ENCODE peak calls at places on chromosome 22, in four cellular contexts. L is K562, Z is HL-60, Y is GM12878. X is an unnamed sample.

GRCh38 chr22:43177479-43177878 is 9.5 kb downstream of the TTLL12 start:
- DNase-seq in L (no peak), Z (no peak), Y (no peak), X (no peak)

GRCh38 chr22:31139866-31140716 is at the start of gene PLA2G3:
- DNase-seq in L (peak; percentile 71), Z (no peak), Y (no peak), X (no peak)

GRCh38 chr22:46964773-46965550 is 202.5 kb downstream of the TBC1D22A start:
- DNase-seq in Z (no peak), Y (no peak), L (peak; percentile 25), X (no peak)

GRCh38 chr22:46854125-46854870 is 91.8 kb downstream of the TBC1D22A start:
- DNase-seq in Z (peak; percentile 89), Y (no peak), L (peak; percentile 17), X (no peak)

GRCh38 chr22:21947040-21948014 is 5.3 kb downstream of the PPM1F start:
- DNase-seq in Y (no peak), L (peak; percentile 100), Z (no peak), X (no peak)

GRCh38 chr22:32018056-32018455 is 25.0 kb upstream of the SLC5A1 start:
- DNase-seq in Z (no peak), L (no peak), Y (no peak), X (no peak)

GRCh38 chr22:23626286-23626975 is 5.7 kb downstream of the DRICH1 start:
- DNase-seq in L (no peak), Y (no peak), Z (no peak), X (no peak)

GRCh38 chr22:24009227-24010017 is 1.7 kb upstream of the CABIN1 start:
- DNase-seq in L (no peak), Z (no peak), Y (no peak), X (no peak)

GRCh38 chr22:42799462-42800405 is 57.3 kb downstream of the ARFGAP3 start:
- DNase-seq in Z (no peak), Y (no peak), L (peak; percentile 29), X (no peak)

GRCh38 chr22:23183107-23183698 is 2.9 kb downstream of the BCR start:
- DNase-seq in Y (no peak), Z (no peak), L (peak; percentile 92), X (no peak)

GRCh38 chr22:20571531-20572007 is 64.2 kb downstream of the MED15 start:
- DNase-seq in Z (no peak), Y (no peak), L (peak; percentile 99), X (peak; percentile 64)

GRCh38 chr22:23237201-23237798 is 57.0 kb downstream of the BCR start:
- DNase-seq in L (peak; percentile 57), Y (no peak), Z (no peak), X (no peak)

GRCh38 chr22:20238567-20239062 is 29.5 kb downstream of the RTN4R start:
- DNase-seq in L (peak; percentile 99), Y (no peak), Z (no peak), X (peak; percentile 98)

GRCh38 chr22:38230108-38230825 is 28.5 kb downstream of the MAFF start:
- DNase-seq in L (no peak), Z (no peak), Y (no peak), X (peak; percentile 69)

GRCh38 chr22:45309422-45310227 is at the start of gene FAM118A:
- DNase-seq in L (peak; percentile 93), Z (peak; percentile 94), Y (peak; percentile 81), X (peak; percentile 95)
- TF ChIP-seq POLR2AphosphoS5 in L (peak; percentile 55), Z (peak; percentile 68), Y (peak; percentile 89), X (peak; percentile 74)

GRCh38 chr22:26357813-26358212 is 71.2 kb upstream of the ASPHD2 start:
- DNase-seq in Z (no peak), Y (no peak), L (no peak), X (no peak)

GRCh38 chr22:26357281-26357680 is 71.8 kb upstream of the ASPHD2 start:
- DNase-seq in Y (no peak), Z (no peak), L (no peak), X (no peak)

GRCh38 chr22:26359156-26359555 is 69.9 kb upstream of the ASPHD2 start:
- DNase-seq in L (no peak), Y (no peak), Z (no peak), X (no peak)

GRCh38 chr22:26362471-26362870 is 66.6 kb upstream of the ASPHD2 start:
- DNase-seq in Y (no peak), Z (no peak), L (no peak), X (no peak)

GRCh38 chr22:26360169-26360885 is 68.7 kb upstream of the ASPHD2 start:
- DNase-seq in Z (no peak), L (peak; percentile 66), Y (peak; percentile 35), X (peak; percentile 18)
- TF ChIP-seq SPI1 in Z (no peak), L (no peak), Y (peak; percentile 56), X (peak; percentile 63)

DNA sequence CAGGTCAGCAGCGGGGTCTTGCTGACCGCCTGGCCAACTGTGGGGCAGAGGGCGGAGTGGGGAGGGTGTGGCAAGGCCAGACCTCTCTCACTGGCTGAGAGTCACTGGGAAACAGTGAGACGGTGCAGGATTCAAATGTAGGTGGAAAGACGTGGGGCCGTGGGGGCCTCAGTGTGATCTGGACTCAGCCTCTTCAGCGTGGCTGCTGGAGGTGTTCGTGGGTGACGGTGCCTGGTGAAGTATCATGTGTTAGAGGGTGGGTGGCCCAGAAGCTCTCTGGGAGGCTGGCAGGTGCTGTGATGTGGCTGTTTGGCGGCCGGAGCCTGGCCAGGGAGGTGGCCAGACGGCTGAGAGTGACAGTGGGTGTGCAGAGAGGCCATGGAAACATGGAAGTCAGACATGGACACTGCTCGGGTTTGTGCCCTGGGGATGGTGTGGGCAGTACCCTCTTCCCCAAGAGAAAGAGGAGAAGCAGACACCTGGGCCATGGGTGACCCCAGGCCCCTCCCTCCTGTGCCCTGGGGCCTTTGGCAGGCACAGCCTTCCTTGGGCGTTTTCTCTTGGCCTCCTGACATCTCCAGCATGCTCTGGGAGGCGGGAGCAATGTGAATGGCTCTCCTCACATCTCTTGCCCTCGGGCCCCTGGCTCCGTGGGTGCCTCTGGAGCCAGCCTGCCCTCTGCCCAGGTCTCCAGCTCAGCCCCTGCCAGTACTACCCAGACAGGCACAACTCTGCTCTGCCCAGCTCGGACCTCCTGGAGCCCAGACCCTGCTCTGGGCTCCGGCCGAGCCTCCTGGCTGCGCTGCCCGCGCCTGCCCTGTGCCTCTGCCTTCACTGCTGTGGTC is 10.1 kb upstream of the ACR start:
- DNase-seq in Y (no peak), L (no peak), Z (no peak), X (no peak)
- TF ChIP-seq POLR2AphosphoS5 in Y (no peak), L (no peak), Z (no peak), X (no peak)

GRCh38 chr22:28801845-28802594 is 1.7 kb upstream of the XBP1 start:
- DNase-seq in Y (no peak), Z (peak; percentile 80), L (peak; percentile 53), X (no peak)
- TF ChIP-seq SPI1 in Y (no peak), Z (peak; percentile 9), L (peak; percentile 45), X (peak; percentile 24)

GRCh38 chr22:44710474-44711235 is 8.7 kb downstream of the PRR5 start:
- DNase-seq in Y (no peak), Z (no peak), L (peak; percentile 34), X (no peak)
- TF ChIP-seq POLR2AphosphoS5 in Y (no peak), Z (no peak), L (no peak), X (no peak)

DNA sequence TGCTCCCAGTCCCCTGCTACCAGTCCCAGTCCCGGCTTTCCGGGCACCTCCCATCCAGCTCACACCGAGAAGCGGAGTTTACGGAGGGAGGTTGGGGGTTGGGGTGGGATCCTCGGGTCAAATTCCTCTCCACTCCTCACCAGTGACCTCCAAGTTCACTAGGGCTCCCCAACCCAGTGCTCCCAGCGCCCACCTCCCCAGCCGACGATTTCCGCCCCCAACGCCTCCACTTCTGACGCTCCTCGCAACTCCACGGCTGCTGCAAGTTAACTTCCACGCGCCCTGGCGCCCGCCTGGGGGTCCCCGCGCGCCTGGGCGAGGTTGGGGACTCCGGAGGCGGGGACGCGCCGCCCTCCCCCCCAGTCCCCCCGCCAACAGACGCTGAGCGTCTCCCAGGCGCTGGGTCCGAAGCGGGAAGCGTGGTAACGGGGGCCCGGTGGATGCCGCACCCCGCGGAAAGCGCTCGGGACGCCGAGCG is 526 bp downstream of the TPST2 start:
- DNase-seq in L (peak; percentile 61), Z (no peak), Y (no peak), X (peak; percentile 25)
- TF ChIP-seq SPI1 in L (no peak), Z (no peak), Y (no peak), X (no peak)

DNA sequence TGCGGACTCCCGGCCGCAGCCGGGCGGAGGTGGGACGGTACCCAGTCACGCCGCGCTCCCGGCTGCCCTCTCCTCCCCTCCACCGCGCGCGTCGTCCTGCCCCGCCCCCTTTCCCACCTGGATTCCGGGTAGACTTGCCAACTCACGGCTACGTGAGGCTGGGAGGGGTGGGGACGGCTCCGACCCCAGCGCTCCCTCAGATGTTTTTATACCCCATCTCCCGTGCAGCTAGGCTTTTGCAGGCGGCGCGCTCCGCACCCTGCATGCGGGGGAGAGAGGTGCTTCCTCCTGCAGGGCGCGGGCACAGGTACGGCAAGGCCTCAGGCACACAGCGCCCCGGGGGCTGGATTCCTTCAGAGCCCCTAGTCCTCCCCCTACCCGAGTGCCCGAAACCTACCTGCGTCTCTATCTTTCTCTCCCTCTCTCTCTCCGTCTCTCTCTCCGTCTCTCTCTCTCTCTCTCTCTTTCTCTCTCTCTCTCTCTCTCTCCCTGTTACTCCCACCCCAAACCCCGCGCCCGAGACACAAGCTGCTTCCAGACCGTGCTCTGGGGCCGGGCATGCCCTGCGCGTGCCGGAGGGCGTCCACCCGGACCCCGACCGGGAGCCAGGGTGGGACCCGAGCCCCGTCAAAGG is 1.9 kb downstream of the PDGFB start:
- DNase-seq in Y (no peak), Z (no peak), L (peak; percentile 51), X (no peak)
- TF ChIP-seq POLR2AphosphoS5 in Y (no peak), Z (no peak), L (no peak), X (no peak)

DNA sequence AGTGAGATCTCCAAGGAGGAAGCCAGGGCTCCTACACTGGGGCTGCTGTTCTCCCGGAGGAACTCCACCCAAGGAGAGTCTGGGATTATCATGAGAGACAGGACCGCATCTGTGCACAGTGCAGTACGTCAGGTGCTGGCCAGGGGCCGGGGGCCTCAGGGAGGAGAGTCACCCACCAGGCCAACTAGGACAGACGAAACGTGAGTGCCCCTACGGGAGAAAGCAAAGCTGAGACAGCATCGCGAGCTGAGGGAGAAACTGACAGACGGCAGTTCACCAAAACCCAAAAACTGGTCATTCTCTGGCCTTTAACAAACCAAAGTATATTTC is 273.4 kb downstream of the BRD1 start:
- DNase-seq in L (no peak), Y (no peak), Z (no peak), X (no peak)
- TF ChIP-seq SPI1 in L (no peak), Y (no peak), Z (no peak), X (no peak)

X was measured in GM12891.